ENCODE peak calls at places on chromosomes 4 and X, in ten cellular contexts. B is aorta; X is midbrain; E is ELF-1; G is activated CD4-positive, alpha-beta memory T cell treated with anti-CD3 and anti-CD28 coated beads, Interleukin-2, amount 10 ng/mL, durations not matched to agents 7 days and 5 days; T is GM12865; Y is GM03348; Z is Karpas-422; I is germinal center; F is SW 1271. N is an unnamed sample.

GRCh38 chr4:143207555-143207954 is 22.8 kb downstream of the USP38 start:
- DNase-seq in B (no peak), X (peak), E (no peak), G (no peak), T (no peak), Y (peak), Z (no peak), I (no peak), F (no peak), N (no peak)

GRCh38 chrX:149908727-149909126 is 20.6 kb upstream of the HSFX4 start:
- DNase-seq in B (no peak), X (no peak), E (no peak), G (no peak), T (no peak), Y (no peak), Z (no peak), I (no peak), F (no peak), N (no peak)

GRCh38 chr4:124997124-124997523 is 284.6 kb upstream of the ANKRD50 start:
- DNase-seq in B (no peak), X (no peak), E (no peak), G (no peak), T (no peak), Y (no peak), Z (no peak), I (no peak), F (no peak), N (no peak)

GRCh38 chr4:5883916-5884315 is 9.0 kb downstream of the CRMP1 start:
- DNase-seq in B (no peak), X (no peak), E (no peak), G (no peak), T (no peak), Y (no peak), Z (peak), I (no peak), F (no peak), N (no peak)

GRCh38 chr4:3401436-3402171 is 40.2 kb upstream of the HGFAC start:
- DNase-seq in B (no peak), X (no peak), E (no peak), G (no peak), T (no peak), Y (no peak), Z (no peak), I (no peak), F (no peak), N (no peak)

GRCh38 chr4:101911616-101912015 is 121.1 kb downstream of the BANK1 start:
- DNase-seq in B (no peak), X (no peak), E (no peak), G (no peak), T (no peak), Y (no peak), Z (no peak), I (no peak), F (no peak), N (no peak)

GRCh38 chr4:110163327-110164070 is 34.9 kb downstream of the ELOVL6 start:
- DNase-seq in B (no peak), X (no peak), E (no peak), G (no peak), T (no peak), Y (peak), Z (no peak), I (no peak), F (peak), N (no peak)

GRCh38 chr4:173958445-173958844 is 325.0 kb downstream of the FBXO8 start:
- DNase-seq in B (no peak), X (no peak), E (no peak), G (no peak), T (no peak), Y (peak), Z (no peak), I (no peak), F (no peak), N (no peak)

GRCh38 chr4:169208090-169208455 is 62.7 kb downstream of the SH3RF1 start:
- DNase-seq in B (no peak), X (no peak), E (peak), G (no peak), T (no peak), Y (no peak), Z (no peak), I (no peak), F (no peak), N (no peak)

GRCh38 chrX:9456250-9457074 is 8.4 kb upstream of the TBL1X start:
- DNase-seq in B (no peak), X (no peak), E (no peak), G (peak), T (no peak), Y (no peak), Z (no peak), I (no peak), F (no peak), N (no peak)

GRCh38 chrX:3582421-3582820 is 131.0 kb downstream of the PRKX start:
- DNase-seq in B (no peak), X (no peak), E (no peak), G (no peak), T (no peak), Y (peak), Z (no peak), I (no peak), F (no peak), N (no peak)

GRCh38 chrX:1336331-1337143 is at the start of gene IL3RA:
- DNase-seq in B (peak), X (no peak), E (no peak), G (peak), T (peak), Y (peak), Z (no peak), I (no peak), F (no peak), N (no peak)

GRCh38 chr4:7788687-7789425 is 150.8 kb downstream of the AFAP1 start:
- DNase-seq in B (no peak), X (no peak), E (no peak), G (no peak), T (no peak), Y (peak), Z (no peak), I (no peak), F (no peak), N (no peak)

GRCh38 chr4:90174622-90175023 is 47.4 kb downstream of the CCSER1 start:
- DNase-seq in B (no peak), X (no peak), E (peak), G (no peak), T (no peak), Y (no peak), Z (peak), I (no peak), F (no peak), N (no peak)